ENCODE peak calls at places on chromosomes 7 and 10, in four cellular contexts. Q, V, M and R are unnamed samples.

GRCh38 chr7:29359480-29360093 is 165.0 kb downstream of the CHN2 start:
- DNase-seq in Q (no peak), V (no peak), M (no peak), R (no peak)

GRCh38 chr10:60425392-60426110 is 35.9 kb upstream of the ANK3 start:
- DNase-seq in Q (no peak), V (peak), M (no peak), R (no peak)

GRCh38 chr10:5679606-5680005 is 5.0 kb upstream of the TASOR2 start:
- DNase-seq in Q (no peak), V (peak), M (no peak), R (no peak)

GRCh38 chr10:27699778-27700177 is 45.8 kb downstream of the MKX start:
- DNase-seq in Q (no peak), V (peak), M (no peak), R (no peak)

GRCh38 chr7:87505122-87505521 is 29.6 kb upstream of the ABCB4 start:
- DNase-seq in Q (no peak), V (peak), M (no peak), R (no peak)

GRCh38 chr7:152968003-152968402 is 208.5 kb downstream of the ACTR3B start:
- DNase-seq in Q (no peak), V (no peak), M (no peak), R (no peak)

GRCh38 chr7:100546868-100547800 is 8.1 kb downstream of the AGFG2 start:
- DNase-seq in Q (no peak), V (no peak), M (no peak), R (no peak)

GRCh38 chr7:47405921-47406765 is 175.8 kb downstream of the TNS3 start:
- DNase-seq in Q (peak), V (no peak), M (peak), R (no peak)

GRCh38 chr10:24349379-24350110 is 140.6 kb downstream of the KIAA1217 start:
- DNase-seq in Q (no peak), V (peak), M (no peak), R (no peak)

GRCh38 chr10:103476046-103476768 is 2.8 kb downstream of the CALHM3 start:
- DNase-seq in Q (no peak), V (no peak), M (no peak), R (no peak)

GRCh38 chr7:150896562-150897209 is 44.4 kb downstream of the AOC1 start:
- DNase-seq in Q (no peak), V (no peak), M (no peak), R (no peak)

GRCh38 chr7:12963435-12963834 is 276.0 kb downstream of the ARL4A start:
- DNase-seq in Q (no peak), V (no peak), M (no peak), R (no peak)

GRCh38 chr10:89481662-89482061 is 53.7 kb downstream of the SLC16A12 start:
- DNase-seq in Q (no peak), V (peak), M (no peak), R (no peak)

GRCh38 chr10:98246911-98247820 is 20.8 kb downstream of the LOXL4 start:
- DNase-seq in Q (no peak), V (no peak), M (peak), R (no peak)

GRCh38 chr10:50637003-50637579 is 13.3 kb upstream of the SGMS1 start:
- DNase-seq in Q (no peak), V (no peak), M (no peak), R (no peak)

GRCh38 chr7:50287121-50287520 is 17.4 kb upstream of the IKZF1 start:
- DNase-seq in Q (no peak), V (no peak), M (no peak), R (no peak)

GRCh38 chr7:40874756-40875155 is 740.0 kb downstream of the SUGCT start:
- DNase-seq in Q (no peak), V (no peak), M (no peak), R (no peak)

GRCh38 chr7:82204694-82205093 is 238.9 kb downstream of the CACNA2D1 start:
- DNase-seq in Q (no peak), V (peak), M (no peak), R (no peak)

GRCh38 chr7:43653891-43654504 is 71.1 kb downstream of the STK17A start:
- DNase-seq in Q (no peak), V (no peak), M (no peak), R (no peak)

GRCh38 chr7:150430465-150431085 is 19.9 kb upstream of the GIMAP8 start:
- DNase-seq in Q (no peak), V (no peak), M (no peak), R (no peak)

GRCh38 chr10:114045071-114045737 is 1.5 kb downstream of the ADRB1 start:
- DNase-seq in Q (no peak), V (peak), M (peak), R (no peak)

GRCh38 chr10:125009580-125010235 is 67.8 kb downstream of the ZRANB1 start:
- DNase-seq in Q (no peak), V (no peak), M (peak), R (no peak)

GRCh38 chr7:157785021-157785441 is 448.2 kb downstream of the DNAJB6 start:
- DNase-seq in Q (no peak), V (no peak), M (peak), R (no peak)

GRCh38 chr7:100120518-100121085 is 1.2 kb downstream of the CNPY4 start:
- DNase-seq in Q (no peak), V (no peak), M (no peak), R (no peak)

GRCh38 chr10:75035975-75036708 is 75.3 kb upstream of the SAMD8 start:
- DNase-seq in Q (no peak), V (peak), M (no peak), R (no peak)

GRCh38 chr10:71260622-71261325 is 48.4 kb downstream of the UNC5B start:
- DNase-seq in Q (peak), V (no peak), M (peak), R (no peak)

GRCh38 chr10:12405342-12406320 is 56.3 kb downstream of the CAMK1D start:
- DNase-seq in Q (no peak), V (peak), M (no peak), R (peak)

GRCh38 chr7:45328397-45329080 is 170.9 kb downstream of the RAMP3 start:
- DNase-seq in Q (no peak), V (no peak), M (no peak), R (no peak)

GRCh38 chr7:5695037-5695708 is 86.3 kb downstream of the RNF216 start:
- DNase-seq in Q (peak), V (no peak), M (peak), R (no peak)

GRCh38 chr7:29485376-29486190 is 78.1 kb upstream of the PRR15 start:
- DNase-seq in Q (no peak), V (no peak), M (peak), R (no peak)

GRCh38 chr10:91931526-91932190 is 8.1 kb downstream of the BTAF1 start:
- DNase-seq in Q (no peak), V (no peak), M (no peak), R (no peak)

GRCh38 chr10:102368072-102368471 is 27.4 kb upstream of the NFKB2 start:
- DNase-seq in Q (no peak), V (no peak), M (no peak), R (no peak)